ENCODE peak calls at places on chromosomes 6 and 20, in nine cellular contexts. K is nucleus accumbens, U is AG04449, H is HEK293T, A is NCI-H774, T is M059J, G is HFFc6, P is left lung, W is lung microvascular endothelial cell. R is an unnamed sample.

GRCh38 chr20:1624811-1625690 is 5.2 kb upstream of the SIRPB1 start:
- DNase-seq in K (no peak), U (no peak), H (no peak), A (no peak), T (no peak), G (no peak), P (no peak), W (no peak), R (no peak)

GRCh38 chr6:116398366-116399005 is 27.7 kb downstream of the DSE start:
- DNase-seq in K (no peak), U (no peak), H (no peak), A (peak), T (no peak), G (peak), P (no peak), W (peak), R (no peak)

GRCh38 chr6:110875548-110876169 is 1.1 kb downstream of the AMD1 start:
- DNase-seq in K (peak), U (no peak), H (peak), A (peak), T (peak), G (peak), P (peak), W (peak), R (no peak)

GRCh38 chr6:147906361-147906760 is 397.9 kb downstream of the SAMD5 start:
- DNase-seq in K (no peak), U (no peak), H (no peak), A (no peak), T (peak), G (no peak), P (no peak), W (no peak), R (peak)

GRCh38 chr20:487655-488054 is 25.3 kb upstream of the TBC1D20 start:
- DNase-seq in K (no peak), U (no peak), H (no peak), A (no peak), T (no peak), G (no peak), P (no peak), W (no peak), R (no peak)

GRCh38 chr6:17413313-17413750 is 19.9 kb downstream of the CAP2 start:
- DNase-seq in K (no peak), U (peak), H (no peak), A (no peak), T (peak), G (peak), P (no peak), W (peak), R (no peak)

GRCh38 chr6:27205375-27206278 is 41.9 kb upstream of the PRSS16 start:
- DNase-seq in K (no peak), U (no peak), H (no peak), A (no peak), T (peak), G (no peak), P (no peak), W (no peak), R (no peak)

GRCh38 chr6:157291356-157291755 is 32.0 kb downstream of the TMEM242 start:
- DNase-seq in K (no peak), U (no peak), H (no peak), A (no peak), T (no peak), G (no peak), P (no peak), W (no peak), R (no peak)

GRCh38 chr20:12414446-12415274 is 497.0 kb downstream of the BTBD3 start:
- DNase-seq in K (peak), U (no peak), H (no peak), A (no peak), T (peak), G (no peak), P (no peak), W (no peak), R (no peak)

GRCh38 chr6:129402244-129402643 is 307.7 kb downstream of the ARHGAP18 start:
- DNase-seq in K (no peak), U (no peak), H (no peak), A (no peak), T (peak), G (peak), P (no peak), W (peak), R (no peak)

GRCh38 chr20:13525225-13525940 is 113.3 kb downstream of the TASP1 start:
- DNase-seq in K (no peak), U (peak), H (no peak), A (no peak), T (peak), G (peak), P (no peak), W (peak), R (peak)

GRCh38 chr6:51166914-51167313 is 348.2 kb downstream of the TFAP2B start:
- DNase-seq in K (no peak), U (no peak), H (no peak), A (no peak), T (no peak), G (no peak), P (no peak), W (no peak), R (no peak)

GRCh38 chr20:45309075-45309474 is 976 bp upstream of the MATN4 start:
- DNase-seq in K (no peak), U (no peak), H (no peak), A (no peak), T (no peak), G (no peak), P (no peak), W (no peak), R (no peak)

GRCh38 chr6:81750660-81751387 is 1.7 kb downstream of the TENT5A start:
- DNase-seq in K (no peak), U (no peak), H (peak), A (no peak), T (peak), G (peak), P (no peak), W (no peak), R (no peak)